ENCODE peak calls at places on chromosomes 4 and X, in five cellular contexts. Q, V, N, R and S are unnamed samples.

GRCh38 chr4:20248155-20248558 is 3.5 kb upstream of the SLIT2 start:
- DNase-seq in R (peak; percentile 21), Q (no peak), V (no peak), N (peak; percentile 84), S (no peak)

GRCh38 chrX:108322243-108322642 is 116.0 kb downstream of the COL4A6 start:
- DNase-seq in R (no peak), V (no peak), Q (no peak), N (no peak), S (no peak)

GRCh38 chr4:81410695-81411094 is 61.0 kb downstream of the RASGEF1B start:
- DNase-seq in V (no peak), R (no peak), Q (no peak), N (no peak), S (no peak)

GRCh38 chrX:10212395-10212794 is 55.6 kb downstream of the CLCN4 start:
- DNase-seq in N (no peak), R (no peak), Q (no peak), V (no peak), S (no peak)

GRCh38 chr4:19947349-19947748 is 304.4 kb upstream of the SLIT2 start:
- DNase-seq in V (no peak), R (no peak), Q (no peak), N (peak; percentile 80), S (no peak)

GRCh38 chr4:113106076-113106475 is 56.6 kb downstream of the ANK2 start:
- DNase-seq in Q (no peak), V (no peak), R (no peak), N (peak; percentile 30), S (no peak)

GRCh38 chr4:138235419-138235952 is 6.7 kb downstream of the SLC7A11 start:
- DNase-seq in N (peak; percentile 76), R (no peak), V (no peak), Q (no peak), S (no peak)

GRCh38 chr4:151862766-151863165 is 102.0 kb upstream of the GATB start:
- DNase-seq in Q (no peak), V (no peak), N (peak; percentile 19), R (no peak), S (no peak)

GRCh38 chrX:71224098-71224708 is 1.2 kb downstream of the GJB1 start:
- DNase-seq in Q (no peak), N (no peak), R (no peak), V (no peak), S (no peak)

GRCh38 chr4:142534994-142535393 is 311.1 kb downstream of the INPP4B start:
- DNase-seq in V (no peak), Q (no peak), N (peak; percentile 58), R (no peak), S (no peak)

GRCh38 chr4:55186700-55187099 is 61.3 kb upstream of the KDR start:
- DNase-seq in Q (no peak), R (no peak), V (no peak), N (no peak), S (no peak)

GRCh38 chrX:72621619-72622485 is 49.2 kb upstream of the HDAC8 start:
- DNase-seq in V (no peak), R (no peak), N (peak; percentile 58), Q (no peak), S (no peak)

GRCh38 chr4:61200991-61201526 is 933 bp downstream of the ADGRL3 start:
- DNase-seq in N (no peak), V (peak; percentile 37), Q (no peak), R (no peak), S (no peak)

GRCh38 chr4:7354937-7355336 is 79.8 kb downstream of the PSAPL1 start:
- DNase-seq in N (no peak), R (no peak), Q (no peak), V (no peak), S (no peak)

GRCh38 chrX:150254909-150255308 is 108.2 kb upstream of the MAMLD1 start:
- DNase-seq in V (no peak), R (no peak), Q (no peak), N (no peak), S (no peak)

GRCh38 chrX:113644426-113644825 is 803.8 kb upstream of the AMOT start:
- DNase-seq in V (no peak), R (no peak), Q (no peak), N (peak; percentile 54), S (no peak)

GRCh38 chr4:38488891-38489861 is 174.8 kb upstream of the KLF3 start:
- DNase-seq in N (no peak), Q (no peak), V (no peak), R (no peak), S (no peak)

GRCh38 chrX:50407976-50408375 is 62.6 kb downstream of the DGKK start:
- DNase-seq in Q (no peak), N (no peak), R (no peak), V (no peak), S (no peak)

GRCh38 chrX:124736553-124737240 is 390.3 kb downstream of the SH2D1A start:
- DNase-seq in V (no peak), N (no peak), Q (peak; percentile 77), R (no peak), S (no peak)

GRCh38 chr4:4750187-4750586 is 109.3 kb upstream of the MSX1 start:
- DNase-seq in Q (no peak), R (no peak), V (no peak), N (no peak), S (no peak)

GRCh38 chr4:160034501-160034900 is 931.6 kb downstream of the RAPGEF2 start:
- DNase-seq in N (no peak), R (no peak), V (no peak), Q (no peak), S (no peak)

GRCh38 chrX:40267334-40268118 is 169.8 kb upstream of the BCOR start:
- DNase-seq in R (no peak), N (no peak), V (peak; percentile 54), Q (no peak), S (peak; percentile 65)
- H3K4me3 ChIP-seq in R (no peak overlapping the region), N (peak overlapping the region; percentile 55), V (peak overlapping the region; percentile 60), Q (peak overlapping the region; percentile 61), S (peak overlapping the region; percentile 36)

GRCh38 chr4:148124512-148124911 is 317.7 kb downstream of the NR3C2 start:
- DNase-seq in Q (no peak), V (no peak), R (no peak), N (no peak), S (no peak)
- H3K4me3 ChIP-seq in Q (no peak overlapping the region), V (no peak overlapping the region), R (no peak overlapping the region), N (no peak overlapping the region), S (no peak overlapping the region)

DNA sequence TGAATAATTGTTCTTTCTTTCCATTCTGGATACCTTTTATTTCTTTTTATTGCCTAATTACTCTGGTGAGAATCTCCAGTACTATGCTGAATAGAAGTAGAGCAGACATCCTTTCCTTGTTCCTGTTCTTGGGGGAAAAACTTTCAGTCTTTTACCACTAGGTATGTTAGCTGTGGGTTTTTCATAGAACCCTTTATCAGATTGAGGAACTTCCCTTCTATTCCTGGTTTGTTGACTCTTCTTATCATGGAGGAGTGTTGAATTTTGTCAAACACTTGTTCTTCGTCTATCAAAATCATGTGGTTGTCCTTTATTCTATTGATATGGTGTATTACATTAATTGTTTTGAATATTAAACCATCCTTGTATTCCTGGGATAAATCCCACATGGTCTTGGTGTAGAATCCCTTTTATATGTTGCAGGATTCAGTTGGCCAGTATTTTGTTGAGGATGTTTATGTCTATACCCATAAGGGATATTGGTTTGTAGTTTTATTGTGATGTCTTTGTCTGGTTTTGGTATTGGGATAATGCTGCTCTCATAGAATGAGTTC is 23.6 kb downstream of the SH3BP2 start:
- DNase-seq in V (no peak), N (no peak), R (no peak), Q (no peak), S (no peak)
- H3K4me3 ChIP-seq in V (peak overlapping the region; percentile 68), N (no peak overlapping the region), R (no peak overlapping the region), Q (no peak overlapping the region), S (no peak overlapping the region)

DNA sequence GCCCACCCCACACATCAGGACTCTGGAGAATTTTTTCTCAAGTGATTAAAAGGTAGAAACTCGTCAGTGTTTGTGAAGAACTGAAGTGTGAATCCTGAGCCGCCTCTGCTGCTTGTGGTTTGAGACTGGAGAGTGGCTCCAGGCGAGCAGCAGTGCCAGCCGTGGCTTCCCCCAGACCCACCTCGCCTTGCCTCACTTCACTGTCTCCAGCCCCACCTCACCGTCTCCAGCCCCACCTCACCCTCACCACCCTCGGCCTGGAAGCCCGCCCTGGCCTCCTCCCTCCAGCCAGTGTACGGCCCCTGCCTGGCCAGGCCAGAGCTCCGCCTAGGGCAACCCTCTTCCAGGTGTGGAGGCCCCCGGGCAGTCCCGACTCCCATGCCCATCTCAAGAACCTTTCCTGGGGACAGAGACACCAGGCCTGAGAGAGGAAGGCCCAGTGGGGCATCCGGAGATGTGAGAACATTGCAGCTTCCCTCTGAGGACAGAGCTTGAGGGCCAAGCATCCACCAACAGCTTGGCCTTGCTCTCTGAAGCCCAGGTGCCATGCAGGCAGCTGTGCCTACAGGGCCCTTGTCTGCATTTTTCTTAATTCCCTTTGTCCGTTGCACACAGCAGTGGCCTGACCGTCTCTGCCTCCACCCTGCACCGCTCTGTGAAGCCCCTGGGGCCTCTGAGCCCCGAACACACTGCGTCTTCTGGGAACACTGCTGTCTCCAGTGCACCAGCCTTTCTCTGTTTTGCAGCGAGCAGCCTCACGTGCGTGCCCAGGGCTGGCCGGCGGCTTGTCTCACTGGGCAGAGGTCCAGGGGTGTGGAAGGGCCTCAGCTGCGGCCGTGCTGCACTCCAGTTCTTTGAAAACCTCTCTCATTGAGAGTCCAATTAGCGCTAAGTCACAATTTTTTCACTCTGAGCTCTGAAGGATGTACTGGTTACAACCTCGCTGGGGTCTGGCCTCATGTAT is 13.8 kb downstream of the SH3BP2 start:
- DNase-seq in Q (no peak), V (peak; percentile 88), R (peak; percentile 77), N (peak; percentile 68), S (peak; percentile 93)
- H3K4me3 ChIP-seq in Q (no peak overlapping the region), V (peak overlapping the region; percentile 12), R (no peak overlapping the region), N (no peak overlapping the region), S (no peak overlapping the region)

GRCh38 chr4:1166509-1167243 is 5.7 kb downstream of the SPON2 start:
- DNase-seq in N (no peak), V (no peak), Q (no peak), R (no peak), S (peak; percentile 55)
- H3K4me3 ChIP-seq in N (no peak overlapping the region), V (peak overlapping the region; percentile 54), Q (peak overlapping the region; percentile 90), R (no peak overlapping the region), S (no peak overlapping the region)

GRCh38 chr4:47061435-47061834 is 30.1 kb downstream of the GABRB1 start:
- DNase-seq in V (no peak), R (no peak), Q (no peak), N (no peak), S (no peak)
- H3K4me3 ChIP-seq in V (no peak overlapping the region), R (no peak overlapping the region), Q (no peak overlapping the region), N (no peak overlapping the region), S (no peak overlapping the region)

DNA sequence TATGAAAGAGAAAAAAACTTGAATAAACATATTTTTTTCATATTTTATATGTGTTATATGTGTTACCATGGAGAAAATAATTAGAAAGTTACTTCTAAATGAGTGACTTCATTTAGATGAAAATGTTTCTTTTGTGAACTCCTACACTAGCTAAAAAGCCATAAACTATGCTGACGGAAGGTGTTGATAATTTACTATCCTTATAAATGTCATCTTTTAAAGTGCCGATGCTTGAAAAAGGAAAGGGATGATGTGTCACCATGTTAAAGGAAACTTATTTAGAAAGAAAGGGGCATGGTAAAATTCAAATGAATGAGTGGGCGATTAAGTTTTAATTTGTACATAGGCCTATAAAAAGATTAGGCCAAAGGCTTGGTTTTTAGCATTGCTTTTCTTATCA is 133.8 kb downstream of the SPRY1 start:
- DNase-seq in Q (no peak), R (no peak), N (no peak), V (no peak), S (no peak)
- H3K4me3 ChIP-seq in Q (no peak overlapping the region), R (no peak overlapping the region), N (no peak overlapping the region), V (no peak overlapping the region), S (no peak overlapping the region)